ENCODE peak calls at places on chromosomes 3 and 15, in five cellular contexts. E is mucosa of descending colon, F is A673, Y is psoas muscle, C is OCI-LY7. V is an unnamed sample. For H3K4me1, the result is how much of the 10 kb centered on the place peaks cover.

GRCh38 chr3:176714034-176714433 is 483.2 kb downstream of the TBL1XR1 start:
- DNase-seq in E (no peak), F (no peak), Y (no peak), C (no peak), V (no peak)

GRCh38 chr3:50983887-50984286 is 309.2 kb downstream of the DOCK3 start:
- DNase-seq in E (no peak), F (no peak), Y (no peak), C (no peak), V (no peak)

GRCh38 chr3:124812291-124813265 is 74.6 kb downstream of the ITGB5 start:
- DNase-seq in E (peak), F (peak), Y (peak), C (no peak), V (no peak)

GRCh38 chr3:3015472-3016089 is 94.6 kb downstream of the IL5RA start:
- DNase-seq in E (no peak), F (peak), Y (no peak), C (no peak), V (no peak)

GRCh38 chr3:147046916-147047315 is 359.4 kb downstream of the ZIC4 start:
- DNase-seq in E (no peak), F (no peak), Y (no peak), C (no peak), V (no peak)

GRCh38 chr3:130991126-130991525 is 35.5 kb downstream of the ASTE1 start:
- DNase-seq in E (no peak), F (no peak), Y (no peak), C (no peak), V (no peak)

GRCh38 chr3:139353920-139354556 is 10.2 kb downstream of the MRPS22 start:
- DNase-seq in E (no peak), F (peak), Y (no peak), C (peak), V (no peak)

GRCh38 chr3:61637088-61638051 is 76.0 kb downstream of the PTPRG start:
- DNase-seq in E (peak), F (peak), Y (no peak), C (peak), V (no peak)

GRCh38 chr3:168024537-168024941 is 71.2 kb downstream of the GOLIM4 start:
- DNase-seq in E (no peak), F (peak), Y (no peak), C (no peak), V (no peak)

GRCh38 chr3:185308126-185308754 is 54.4 kb upstream of the EHHADH start:
- DNase-seq in E (no peak), F (peak), Y (no peak), C (peak), V (no peak)

GRCh38 chr15:91200101-91200754 is 100.2 kb downstream of the SV2B start:
- DNase-seq in E (no peak), F (no peak), Y (no peak), C (no peak), V (no peak)

GRCh38 chr3:150760431-150761200 is 2.4 kb downstream of the SIAH2 start:
- DNase-seq in E (no peak), F (no peak), Y (no peak), C (no peak), V (no peak)

GRCh38 chr3:172201990-172202318 is 162.6 kb downstream of the FNDC3B start:
- DNase-seq in E (no peak), F (peak), Y (no peak), C (no peak), V (no peak)

GRCh38 chr15:98648654-98649537 is 557 bp downstream of the IGF1R start:
- DNase-seq in E (peak), F (peak), Y (peak), C (peak), V (peak)

GRCh38 chr15:68536331-68537095 is 42.3 kb upstream of the CORO2B start:
- DNase-seq in E (no peak), F (no peak), Y (no peak), C (no peak), V (no peak)

GRCh38 chr3:160722331-160722730 is 33.7 kb upstream of the PPM1L start:
- DNase-seq in E (no peak), F (no peak), Y (no peak), C (no peak), V (no peak)

GRCh38 chr15:93034512-93034911 is 54.5 kb downstream of the RGMA start:
- DNase-seq in E (no peak), F (no peak), Y (no peak), C (no peak), V (no peak)

GRCh38 chr3:195096484-195097330 is 174.3 kb downstream of the XXYLT1 start:
- DNase-seq in E (peak), F (no peak), Y (no peak), C (no peak), V (peak)

GRCh38 chr15:43518073-43518761 is 809 bp downstream of the MAP1A start:
- DNase-seq in E (no peak), F (peak), Y (no peak), C (peak), V (no peak)

GRCh38 chr15:34850121-34850520 is 54.8 kb upstream of the ACTC1 start:
- DNase-seq in E (no peak), F (no peak), Y (no peak), C (no peak), V (no peak)

GRCh38 chr15:75024102-75024636 is 779 bp downstream of the PPCDC start:
- DNase-seq in E (no peak), F (peak), Y (no peak), C (peak), V (no peak)

GRCh38 chr3:172260381-172260780 is 187.9 kb downstream of the GHSR start:
- DNase-seq in E (no peak), F (no peak), Y (no peak), C (no peak), V (no peak)

GRCh38 chr3:104437131-104437750 is 929.5 kb upstream of the ALCAM start:
- DNase-seq in E (no peak), F (peak), Y (no peak), C (no peak), V (no peak)

GRCh38 chr3:181521831-181522230 is 189.9 kb upstream of the SOX2 start:
- DNase-seq in E (no peak), F (no peak), Y (no peak), C (no peak), V (no peak)

GRCh38 chr3:31696815-31697548 is 164.3 kb downstream of the STT3B start:
- DNase-seq in E (no peak), F (no peak), Y (no peak), C (no peak), V (no peak)

GRCh38 chr3:141738636-141739363 is 702 bp downstream of the RNF7 start:
- DNase-seq in E (peak), F (peak), Y (no peak), C (peak), V (no peak)

GRCh38 chr15:83380026-83380425 is 67.1 kb upstream of the SH3GL3 start:
- DNase-seq in E (no peak), F (no peak), Y (no peak), C (no peak), V (no peak)

GRCh38 chr3:71573181-71573580 is 10.3 kb downstream of the FOXP1 start:
- DNase-seq in E (no peak), F (no peak), Y (no peak), C (no peak), V (no peak)

GRCh38 chr15:96428742-96429141 is 98.2 kb downstream of the NR2F2 start:
- DNase-seq in E (no peak), F (peak), Y (peak), C (no peak), V (no peak)

GRCh38 chr15:83030021-83030420 is 18.6 kb upstream of the C15orf40 start:
- DNase-seq in E (no peak), F (no peak), Y (no peak), C (no peak), V (no peak)

GRCh38 chr15:88655103-88655553 is 16.3 kb downstream of the ISG20 start:
- DNase-seq in E (no peak), F (no peak), Y (no peak), C (no peak), V (no peak)

GRCh38 chr3:182412066-182412465 is 381.2 kb upstream of the ATP11B start:
- DNase-seq in E (no peak), F (no peak), Y (no peak), C (peak), V (no peak)

GRCh38 chr15:99614749-99615288 is 49.0 kb downstream of the MEF2A start:
- DNase-seq in E (no peak), F (peak), Y (no peak), C (no peak), V (no peak)

GRCh38 chr3:169618894-169619792 is 44.4 kb downstream of the MECOM start:
- DNase-seq in E (peak), F (no peak), Y (no peak), C (no peak), V (no peak)

GRCh38 chr15:70829366-70830166 is 24.4 kb downstream of the LARP6 start:
- DNase-seq in E (no peak), F (no peak), Y (no peak), C (no peak), V (no peak)

GRCh38 chr15:100200287-100200772 is 141.4 kb downstream of the ADAMTS17 start:
- DNase-seq in E (peak), F (no peak), Y (no peak), C (no peak), V (no peak)

GRCh38 chr15:40247406-40247971 is 8.6 kb downstream of the PAK6 start:
- DNase-seq in E (no peak), F (no peak), Y (no peak), C (no peak), V (peak)

DNA sequence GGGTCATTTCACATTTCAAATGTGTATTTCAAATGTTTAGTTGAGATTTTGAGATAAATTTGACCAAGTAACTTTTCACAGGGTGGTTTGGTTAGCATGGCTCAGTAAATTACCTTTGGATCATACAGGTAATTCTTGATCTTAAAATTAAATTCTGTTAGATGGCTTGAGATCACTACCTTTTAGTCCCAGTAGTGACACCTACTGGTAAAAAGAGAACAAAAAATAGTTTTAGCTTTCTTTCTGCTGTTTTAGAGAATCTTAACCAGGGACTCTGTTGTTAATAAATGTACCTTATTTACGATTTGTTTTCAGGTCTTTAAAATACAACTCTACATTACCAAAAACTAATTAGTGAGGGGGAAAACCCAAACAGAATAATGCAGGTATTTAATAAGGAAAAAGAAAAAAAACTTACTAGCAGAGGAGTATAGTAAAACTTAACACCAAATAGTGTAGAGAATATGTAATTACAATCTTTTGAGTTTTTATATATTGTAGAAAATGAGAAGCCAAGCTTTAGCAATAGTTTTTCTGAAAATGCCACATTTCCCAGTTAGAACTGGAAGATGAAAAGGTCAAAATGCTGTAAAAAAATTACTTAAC is 620.3 kb upstream of the AGTR1 start:
- DNase-seq in E (no peak), F (peak), Y (no peak), C (peak), V (no peak)
- H3K4me1 ChIP-seq in E (under half), F (under half), Y (under half), C (under half), V (under half)

GRCh38 chr3:11581237-11582122 is 62.2 kb downstream of the VGLL4 start:
- DNase-seq in E (no peak), F (no peak), Y (no peak), C (no peak), V (no peak)

GRCh38 chr3:11583638-11584046 is 60.1 kb downstream of the VGLL4 start:
- DNase-seq in E (no peak), F (no peak), Y (no peak), C (no peak), V (no peak)

GRCh38 chr3:11583226-11583625 is 60.5 kb downstream of the VGLL4 start:
- DNase-seq in E (no peak), F (no peak), Y (no peak), C (no peak), V (no peak)

GRCh38 chr3:11582123-11582968 is 61.4 kb downstream of the VGLL4 start:
- DNase-seq in E (peak), F (peak), Y (peak), C (peak), V (no peak)

DNA sequence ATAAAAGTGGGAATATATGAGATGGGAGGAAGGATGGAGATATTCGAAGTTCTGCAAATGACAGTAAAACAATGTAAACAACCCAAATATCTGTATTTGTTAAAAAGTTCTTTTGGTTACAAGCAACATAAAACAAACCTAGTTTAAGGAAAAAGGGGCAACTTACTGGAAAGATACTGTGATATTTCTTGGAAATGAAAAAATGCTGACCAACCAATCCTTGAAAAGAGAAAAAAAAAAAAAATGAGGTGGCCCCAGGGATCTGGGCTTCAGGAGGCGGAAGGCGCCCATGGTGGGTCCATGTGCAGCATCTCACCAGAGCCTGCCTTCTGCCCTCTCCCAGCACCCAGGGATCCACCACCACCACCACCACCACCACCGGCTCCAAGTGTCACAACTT is 59.1 kb downstream of the VGLL4 start:
- DNase-seq in E (no peak), F (no peak), Y (no peak), C (no peak), V (no peak)
- H3K4me1 ChIP-seq in E (under half), F (half or more), Y (half or more), C (under half), V (half or more)

GRCh38 chr3:101850327-101851048 is 1.2 kb downstream of the NFKBIZ start:
- DNase-seq in E (no peak), F (peak), Y (no peak), C (peak), V (no peak)
- H3K4me1 ChIP-seq in E (half or more), F (under half), Y (under half), C (under half), V (half or more)

GRCh38 chr15:67105065-67105951 is 39.9 kb downstream of the SMAD3 start:
- DNase-seq in E (no peak), F (peak), Y (peak), C (no peak), V (no peak)
- H3K4me1 ChIP-seq in E (under half), F (half or more), Y (half or more), C (half or more), V (half or more)

GRCh38 chr3:42078686-42079085 is 12.5 kb upstream of the TRAK1 start:
- DNase-seq in E (no peak), F (no peak), Y (no peak), C (no peak), V (no peak)
- H3K4me1 ChIP-seq in E (under half), F (under half), Y (half or more), C (under half), V (under half)

GRCh38 chr15:59398220-59398619 is 25.5 kb upstream of the MYO1E start:
- DNase-seq in E (no peak), F (no peak), Y (no peak), C (no peak), V (no peak)

GRCh38 chr15:59399465-59400102 is 26.9 kb upstream of the MYO1E start:
- DNase-seq in E (no peak), F (no peak), Y (no peak), C (peak), V (no peak)

GRCh38 chr15:59394166-59394661 is 21.5 kb upstream of the MYO1E start:
- DNase-seq in E (no peak), F (no peak), Y (no peak), C (no peak), V (no peak)

GRCh38 chr15:59396660-59397059 is 24.0 kb upstream of the MYO1E start:
- DNase-seq in E (no peak), F (no peak), Y (no peak), C (no peak), V (no peak)

GRCh38 chr15:59396211-59396610 is 23.5 kb upstream of the MYO1E start:
- DNase-seq in E (no peak), F (no peak), Y (no peak), C (no peak), V (no peak)
- H3K4me1 ChIP-seq in E (under half), F (under half), Y (under half), C (half or more), V (under half)

DNA sequence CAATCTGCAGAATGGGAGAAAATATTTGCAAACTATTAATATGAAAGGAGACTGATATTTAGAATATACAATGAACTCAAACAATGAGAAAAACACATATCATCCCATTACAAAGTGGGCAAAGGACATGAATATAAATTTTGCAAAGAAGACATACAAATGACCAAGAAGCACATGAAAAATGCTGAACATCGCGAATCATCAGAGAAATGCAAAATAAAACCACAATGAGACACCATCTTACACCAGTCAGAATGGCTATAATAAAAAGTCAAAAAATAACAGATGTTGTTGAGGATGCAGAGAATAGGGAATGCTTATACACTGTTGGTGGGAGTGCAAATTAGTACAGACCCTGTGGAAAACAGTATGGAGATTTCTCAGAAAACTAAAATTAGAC is 83.6 kb downstream of the RAP2B start:
- DNase-seq in E (no peak), F (no peak), Y (no peak), C (no peak), V (no peak)
- H3K4me1 ChIP-seq in E (under half), F (under half), Y (under half), C (under half), V (under half)

DNA sequence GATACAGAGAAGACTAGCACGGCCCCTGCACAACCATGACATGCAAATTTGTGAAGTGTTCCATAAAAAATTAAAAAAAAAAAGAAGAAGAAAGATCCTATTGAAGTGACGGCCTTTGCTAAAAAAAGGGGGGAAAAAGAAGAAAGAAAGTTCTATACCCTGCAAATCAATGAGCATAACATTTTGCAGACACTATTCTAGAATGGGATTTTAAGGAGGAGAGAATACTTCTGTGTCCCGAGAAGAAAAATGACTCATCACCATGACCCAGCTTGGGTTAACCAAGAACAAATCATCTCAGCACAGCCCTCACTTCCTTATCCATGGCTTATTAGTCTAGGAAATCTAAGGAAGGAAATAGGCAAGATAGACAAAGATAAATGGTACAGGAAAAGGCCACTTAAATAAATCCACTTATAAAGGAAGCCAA is 7.4 kb upstream of the SH3BP5 start:
- DNase-seq in E (no peak), F (peak), Y (no peak), C (no peak), V (no peak)
- H3K4me1 ChIP-seq in E (under half), F (under half), Y (under half), C (under half), V (under half)